ENCODE peak calls at places on chromosomes 2 and 18, in ten cellular contexts. One of them, this sample, is unnamed.

GRCh38 chr18:79275992-79276391 is 119.7 kb upstream of the NFATC1 start:
- DNase-seq in A172: no peak
- DNase-seq in GM13976: peak
- DNase-seq in activated naive CD4-positive, alpha-beta T cell treated with Interleukin-2 at 50 U/mL for 16 hours: no peak
- DNase-seq in occipital lobe: no peak
- DNase-seq in heart right ventricle: no peak
- DNase-seq in smooth muscle cell of the brain vasculature: no peak
- DNase-seq in fibroblast of lung: no peak
- DNase-seq in naive B cell: no peak
- DNase-seq in activated CD4-positive, alpha-beta T cell treated with anti-CD3 and anti-CD28 coated beads, Interleukin-2, amount 50 U/mL, for 1 hour: no peak
- DNase-seq in this sample: no peak

GRCh38 chr2:170350929-170351826 is 173.2 kb downstream of the MYO3B start:
- DNase-seq in A172: no peak
- DNase-seq in GM13976: no peak
- DNase-seq in activated naive CD4-positive, alpha-beta T cell treated with Interleukin-2 at 50 U/mL for 16 hours: no peak
- DNase-seq in occipital lobe: no peak
- DNase-seq in heart right ventricle: no peak
- DNase-seq in smooth muscle cell of the brain vasculature: no peak
- DNase-seq in fibroblast of lung: no peak
- DNase-seq in naive B cell: no peak
- DNase-seq in activated CD4-positive, alpha-beta T cell treated with anti-CD3 and anti-CD28 coated beads, Interleukin-2, amount 50 U/mL, for 1 hour: no peak
- DNase-seq in this sample: no peak

GRCh38 chr2:33073018-33073417 is 126.3 kb downstream of the LTBP1 start:
- DNase-seq in A172: no peak
- DNase-seq in GM13976: no peak
- DNase-seq in activated naive CD4-positive, alpha-beta T cell treated with Interleukin-2 at 50 U/mL for 16 hours: no peak
- DNase-seq in occipital lobe: no peak
- DNase-seq in heart right ventricle: no peak
- DNase-seq in smooth muscle cell of the brain vasculature: no peak
- DNase-seq in fibroblast of lung: peak
- DNase-seq in naive B cell: no peak
- DNase-seq in activated CD4-positive, alpha-beta T cell treated with anti-CD3 and anti-CD28 coated beads, Interleukin-2, amount 50 U/mL, for 1 hour: no peak
- DNase-seq in this sample: no peak

GRCh38 chr2:95359035-95359434 is 43.5 kb upstream of the FAHD2A start:
- DNase-seq in A172: peak
- DNase-seq in GM13976: no peak
- DNase-seq in activated naive CD4-positive, alpha-beta T cell treated with Interleukin-2 at 50 U/mL for 16 hours: no peak
- DNase-seq in occipital lobe: no peak
- DNase-seq in heart right ventricle: no peak
- DNase-seq in smooth muscle cell of the brain vasculature: peak
- DNase-seq in fibroblast of lung: peak
- DNase-seq in naive B cell: no peak
- DNase-seq in activated CD4-positive, alpha-beta T cell treated with anti-CD3 and anti-CD28 coated beads, Interleukin-2, amount 50 U/mL, for 1 hour: no peak
- DNase-seq in this sample: no peak

GRCh38 chr2:189866296-189866695 is 82.0 kb downstream of the PMS1 start:
- DNase-seq in A172: no peak
- DNase-seq in GM13976: no peak
- DNase-seq in activated naive CD4-positive, alpha-beta T cell treated with Interleukin-2 at 50 U/mL for 16 hours: no peak
- DNase-seq in occipital lobe: no peak
- DNase-seq in heart right ventricle: no peak
- DNase-seq in smooth muscle cell of the brain vasculature: no peak
- DNase-seq in fibroblast of lung: peak
- DNase-seq in naive B cell: no peak
- DNase-seq in activated CD4-positive, alpha-beta T cell treated with anti-CD3 and anti-CD28 coated beads, Interleukin-2, amount 50 U/mL, for 1 hour: no peak
- DNase-seq in this sample: no peak

GRCh38 chr2:111030271-111030891 is 90.3 kb upstream of the BCL2L11 start:
- DNase-seq in A172: no peak
- DNase-seq in GM13976: no peak
- DNase-seq in activated naive CD4-positive, alpha-beta T cell treated with Interleukin-2 at 50 U/mL for 16 hours: no peak
- DNase-seq in occipital lobe: no peak
- DNase-seq in heart right ventricle: no peak
- DNase-seq in smooth muscle cell of the brain vasculature: no peak
- DNase-seq in fibroblast of lung: no peak
- DNase-seq in naive B cell: no peak
- DNase-seq in activated CD4-positive, alpha-beta T cell treated with anti-CD3 and anti-CD28 coated beads, Interleukin-2, amount 50 U/mL, for 1 hour: no peak
- DNase-seq in this sample: no peak

GRCh38 chr2:212921061-212921460 is 230.4 kb downstream of the IKZF2 start:
- DNase-seq in A172: no peak
- DNase-seq in GM13976: no peak
- DNase-seq in activated naive CD4-positive, alpha-beta T cell treated with Interleukin-2 at 50 U/mL for 16 hours: no peak
- DNase-seq in occipital lobe: no peak
- DNase-seq in heart right ventricle: no peak
- DNase-seq in smooth muscle cell of the brain vasculature: no peak
- DNase-seq in fibroblast of lung: no peak
- DNase-seq in naive B cell: no peak
- DNase-seq in activated CD4-positive, alpha-beta T cell treated with anti-CD3 and anti-CD28 coated beads, Interleukin-2, amount 50 U/mL, for 1 hour: no peak
- DNase-seq in this sample: no peak

GRCh38 chr18:79756826-79757225 is 40.9 kb upstream of the KCNG2 start:
- DNase-seq in A172: no peak
- DNase-seq in GM13976: no peak
- DNase-seq in activated naive CD4-positive, alpha-beta T cell treated with Interleukin-2 at 50 U/mL for 16 hours: no peak
- DNase-seq in occipital lobe: no peak
- DNase-seq in heart right ventricle: no peak
- DNase-seq in smooth muscle cell of the brain vasculature: no peak
- DNase-seq in fibroblast of lung: no peak
- DNase-seq in naive B cell: no peak
- DNase-seq in activated CD4-positive, alpha-beta T cell treated with anti-CD3 and anti-CD28 coated beads, Interleukin-2, amount 50 U/mL, for 1 hour: no peak
- DNase-seq in this sample: no peak

GRCh38 chr18:3952031-3952430 is 502.1 kb downstream of the TGIF1 start:
- DNase-seq in A172: no peak
- DNase-seq in GM13976: no peak
- DNase-seq in activated naive CD4-positive, alpha-beta T cell treated with Interleukin-2 at 50 U/mL for 16 hours: no peak
- DNase-seq in occipital lobe: no peak
- DNase-seq in heart right ventricle: no peak
- DNase-seq in smooth muscle cell of the brain vasculature: no peak
- DNase-seq in fibroblast of lung: no peak
- DNase-seq in naive B cell: no peak
- DNase-seq in activated CD4-positive, alpha-beta T cell treated with anti-CD3 and anti-CD28 coated beads, Interleukin-2, amount 50 U/mL, for 1 hour: no peak
- DNase-seq in this sample: no peak

GRCh38 chr2:105521176-105521575 is 122.3 kb upstream of the FHL2 start:
- DNase-seq in A172: peak
- DNase-seq in GM13976: peak
- DNase-seq in activated naive CD4-positive, alpha-beta T cell treated with Interleukin-2 at 50 U/mL for 16 hours: no peak
- DNase-seq in occipital lobe: no peak
- DNase-seq in heart right ventricle: no peak
- DNase-seq in smooth muscle cell of the brain vasculature: no peak
- DNase-seq in fibroblast of lung: no peak
- DNase-seq in naive B cell: no peak
- DNase-seq in activated CD4-positive, alpha-beta T cell treated with anti-CD3 and anti-CD28 coated beads, Interleukin-2, amount 50 U/mL, for 1 hour: no peak
- DNase-seq in this sample: no peak

GRCh38 chr2:64394174-64394573 is 59.8 kb upstream of the LGALSL start:
- DNase-seq in A172: no peak
- DNase-seq in GM13976: no peak
- DNase-seq in activated naive CD4-positive, alpha-beta T cell treated with Interleukin-2 at 50 U/mL for 16 hours: no peak
- DNase-seq in occipital lobe: no peak
- DNase-seq in heart right ventricle: no peak
- DNase-seq in smooth muscle cell of the brain vasculature: no peak
- DNase-seq in fibroblast of lung: no peak
- DNase-seq in naive B cell: no peak
- DNase-seq in activated CD4-positive, alpha-beta T cell treated with anti-CD3 and anti-CD28 coated beads, Interleukin-2, amount 50 U/mL, for 1 hour: no peak
- DNase-seq in this sample: no peak

GRCh38 chr18:23259701-23260661 is 124.7 kb downstream of the CABLES1 start:
- DNase-seq in A172: peak
- DNase-seq in GM13976: peak
- DNase-seq in activated naive CD4-positive, alpha-beta T cell treated with Interleukin-2 at 50 U/mL for 16 hours: no peak
- DNase-seq in occipital lobe: no peak
- DNase-seq in heart right ventricle: peak
- DNase-seq in smooth muscle cell of the brain vasculature: no peak
- DNase-seq in fibroblast of lung: peak
- DNase-seq in naive B cell: peak
- DNase-seq in activated CD4-positive, alpha-beta T cell treated with anti-CD3 and anti-CD28 coated beads, Interleukin-2, amount 50 U/mL, for 1 hour: no peak
- DNase-seq in this sample: no peak

GRCh38 chr2:204255469-204255868 is 289.8 kb upstream of the PARD3B start:
- DNase-seq in A172: no peak
- DNase-seq in GM13976: no peak
- DNase-seq in activated naive CD4-positive, alpha-beta T cell treated with Interleukin-2 at 50 U/mL for 16 hours: no peak
- DNase-seq in occipital lobe: no peak
- DNase-seq in heart right ventricle: no peak
- DNase-seq in smooth muscle cell of the brain vasculature: no peak
- DNase-seq in fibroblast of lung: no peak
- DNase-seq in naive B cell: no peak
- DNase-seq in activated CD4-positive, alpha-beta T cell treated with anti-CD3 and anti-CD28 coated beads, Interleukin-2, amount 50 U/mL, for 1 hour: no peak
- DNase-seq in this sample: no peak

GRCh38 chr2:178068823-178069454 is 3.6 kb downstream of the PDE11A start:
- DNase-seq in A172: no peak
- DNase-seq in GM13976: no peak
- DNase-seq in activated naive CD4-positive, alpha-beta T cell treated with Interleukin-2 at 50 U/mL for 16 hours: no peak
- DNase-seq in occipital lobe: no peak
- DNase-seq in heart right ventricle: no peak
- DNase-seq in smooth muscle cell of the brain vasculature: no peak
- DNase-seq in fibroblast of lung: no peak
- DNase-seq in naive B cell: no peak
- DNase-seq in activated CD4-positive, alpha-beta T cell treated with anti-CD3 and anti-CD28 coated beads, Interleukin-2, amount 50 U/mL, for 1 hour: no peak
- DNase-seq in this sample: no peak

GRCh38 chr2:238571626-238572372 is 145.1 kb downstream of the ASB1 start:
- DNase-seq in A172: no peak
- DNase-seq in GM13976: no peak
- DNase-seq in activated naive CD4-positive, alpha-beta T cell treated with Interleukin-2 at 50 U/mL for 16 hours: no peak
- DNase-seq in occipital lobe: no peak
- DNase-seq in heart right ventricle: no peak
- DNase-seq in smooth muscle cell of the brain vasculature: no peak
- DNase-seq in fibroblast of lung: no peak
- DNase-seq in naive B cell: no peak
- DNase-seq in activated CD4-positive, alpha-beta T cell treated with anti-CD3 and anti-CD28 coated beads, Interleukin-2, amount 50 U/mL, for 1 hour: no peak
- DNase-seq in this sample: no peak

GRCh38 chr2:222861411-222862067 is 703 bp downstream of the ACSL3 start:
- DNase-seq in A172: no peak
- DNase-seq in GM13976: peak
- DNase-seq in activated naive CD4-positive, alpha-beta T cell treated with Interleukin-2 at 50 U/mL for 16 hours: peak
- DNase-seq in occipital lobe: peak
- DNase-seq in heart right ventricle: peak
- DNase-seq in smooth muscle cell of the brain vasculature: no peak
- DNase-seq in fibroblast of lung: peak
- DNase-seq in naive B cell: no peak
- DNase-seq in activated CD4-positive, alpha-beta T cell treated with anti-CD3 and anti-CD28 coated beads, Interleukin-2, amount 50 U/mL, for 1 hour: peak
- DNase-seq in this sample: peak

GRCh38 chr2:30417253-30417652 is 29.8 kb upstream of the LCLAT1 start:
- DNase-seq in A172: no peak
- DNase-seq in GM13976: no peak
- DNase-seq in activated naive CD4-positive, alpha-beta T cell treated with Interleukin-2 at 50 U/mL for 16 hours: no peak
- DNase-seq in occipital lobe: no peak
- DNase-seq in heart right ventricle: no peak
- DNase-seq in smooth muscle cell of the brain vasculature: no peak
- DNase-seq in fibroblast of lung: no peak
- DNase-seq in naive B cell: no peak
- DNase-seq in activated CD4-positive, alpha-beta T cell treated with anti-CD3 and anti-CD28 coated beads, Interleukin-2, amount 50 U/mL, for 1 hour: no peak
- DNase-seq in this sample: no peak

GRCh38 chr2:67982956-67983355 is 79.8 kb downstream of the C1D start:
- DNase-seq in A172: no peak
- DNase-seq in GM13976: no peak
- DNase-seq in activated naive CD4-positive, alpha-beta T cell treated with Interleukin-2 at 50 U/mL for 16 hours: no peak
- DNase-seq in occipital lobe: no peak
- DNase-seq in heart right ventricle: no peak
- DNase-seq in smooth muscle cell of the brain vasculature: peak
- DNase-seq in fibroblast of lung: no peak
- DNase-seq in naive B cell: no peak
- DNase-seq in activated CD4-positive, alpha-beta T cell treated with anti-CD3 and anti-CD28 coated beads, Interleukin-2, amount 50 U/mL, for 1 hour: no peak
- DNase-seq in this sample: no peak

GRCh38 chr2:210162466-210163124 is 8.6 kb downstream of the KANSL1L start:
- DNase-seq in A172: no peak
- DNase-seq in GM13976: no peak
- DNase-seq in activated naive CD4-positive, alpha-beta T cell treated with Interleukin-2 at 50 U/mL for 16 hours: no peak
- DNase-seq in occipital lobe: no peak
- DNase-seq in heart right ventricle: no peak
- DNase-seq in smooth muscle cell of the brain vasculature: no peak
- DNase-seq in fibroblast of lung: no peak
- DNase-seq in naive B cell: no peak
- DNase-seq in activated CD4-positive, alpha-beta T cell treated with anti-CD3 and anti-CD28 coated beads, Interleukin-2, amount 50 U/mL, for 1 hour: no peak
- DNase-seq in this sample: no peak

GRCh38 chr2:181743723-181744031 is 63.4 kb upstream of the NEUROD1 start:
- DNase-seq in A172: no peak
- DNase-seq in GM13976: no peak
- DNase-seq in activated naive CD4-positive, alpha-beta T cell treated with Interleukin-2 at 50 U/mL for 16 hours: no peak
- DNase-seq in occipital lobe: no peak
- DNase-seq in heart right ventricle: no peak
- DNase-seq in smooth muscle cell of the brain vasculature: no peak
- DNase-seq in fibroblast of lung: no peak
- DNase-seq in naive B cell: no peak
- DNase-seq in activated CD4-positive, alpha-beta T cell treated with anti-CD3 and anti-CD28 coated beads, Interleukin-2, amount 50 U/mL, for 1 hour: no peak
- DNase-seq in this sample: no peak

GRCh38 chr2:190136259-190136658 is 73.7 kb upstream of the MSTN start:
- DNase-seq in A172: no peak
- DNase-seq in GM13976: no peak
- DNase-seq in activated naive CD4-positive, alpha-beta T cell treated with Interleukin-2 at 50 U/mL for 16 hours: no peak
- DNase-seq in occipital lobe: no peak
- DNase-seq in heart right ventricle: no peak
- DNase-seq in smooth muscle cell of the brain vasculature: no peak
- DNase-seq in fibroblast of lung: no peak
- DNase-seq in naive B cell: no peak
- DNase-seq in activated CD4-positive, alpha-beta T cell treated with anti-CD3 and anti-CD28 coated beads, Interleukin-2, amount 50 U/mL, for 1 hour: no peak
- DNase-seq in this sample: no peak

GRCh38 chr2:125405816-125406215 is 1250.1 kb upstream of the GYPC start:
- DNase-seq in A172: peak
- DNase-seq in GM13976: no peak
- DNase-seq in activated naive CD4-positive, alpha-beta T cell treated with Interleukin-2 at 50 U/mL for 16 hours: no peak
- DNase-seq in occipital lobe: no peak
- DNase-seq in heart right ventricle: no peak
- DNase-seq in smooth muscle cell of the brain vasculature: peak
- DNase-seq in fibroblast of lung: peak
- DNase-seq in naive B cell: no peak
- DNase-seq in activated CD4-positive, alpha-beta T cell treated with anti-CD3 and anti-CD28 coated beads, Interleukin-2, amount 50 U/mL, for 1 hour: no peak
- DNase-seq in this sample: no peak

GRCh38 chr2:219596954-219597551 is 604 bp upstream of the STK11IP start:
- DNase-seq in A172: peak
- DNase-seq in GM13976: no peak
- DNase-seq in activated naive CD4-positive, alpha-beta T cell treated with Interleukin-2 at 50 U/mL for 16 hours: no peak
- DNase-seq in occipital lobe: no peak
- DNase-seq in heart right ventricle: no peak
- DNase-seq in smooth muscle cell of the brain vasculature: no peak
- DNase-seq in fibroblast of lung: peak
- DNase-seq in naive B cell: no peak
- DNase-seq in activated CD4-positive, alpha-beta T cell treated with anti-CD3 and anti-CD28 coated beads, Interleukin-2, amount 50 U/mL, for 1 hour: no peak
- DNase-seq in this sample: no peak

GRCh38 chr2:16179701-16180402 is 239.5 kb downstream of the MYCN start:
- DNase-seq in A172: no peak
- DNase-seq in GM13976: no peak
- DNase-seq in activated naive CD4-positive, alpha-beta T cell treated with Interleukin-2 at 50 U/mL for 16 hours: no peak
- DNase-seq in occipital lobe: no peak
- DNase-seq in heart right ventricle: peak
- DNase-seq in smooth muscle cell of the brain vasculature: no peak
- DNase-seq in fibroblast of lung: no peak
- DNase-seq in naive B cell: no peak
- DNase-seq in activated CD4-positive, alpha-beta T cell treated with anti-CD3 and anti-CD28 coated beads, Interleukin-2, amount 50 U/mL, for 1 hour: no peak
- DNase-seq in this sample: no peak

GRCh38 chr2:217835931-217836881 is 166.6 kb downstream of the TNS1 start:
- DNase-seq in A172: no peak
- DNase-seq in GM13976: no peak
- DNase-seq in activated naive CD4-positive, alpha-beta T cell treated with Interleukin-2 at 50 U/mL for 16 hours: no peak
- DNase-seq in occipital lobe: no peak
- DNase-seq in heart right ventricle: peak
- DNase-seq in smooth muscle cell of the brain vasculature: peak
- DNase-seq in fibroblast of lung: peak
- DNase-seq in naive B cell: no peak
- DNase-seq in activated CD4-positive, alpha-beta T cell treated with anti-CD3 and anti-CD28 coated beads, Interleukin-2, amount 50 U/mL, for 1 hour: no peak
- DNase-seq in this sample: no peak

GRCh38 chr2:165572155-165572554 is 102.7 kb downstream of the CSRNP3 start:
- DNase-seq in A172: no peak
- DNase-seq in GM13976: no peak
- DNase-seq in activated naive CD4-positive, alpha-beta T cell treated with Interleukin-2 at 50 U/mL for 16 hours: no peak
- DNase-seq in occipital lobe: peak
- DNase-seq in heart right ventricle: no peak
- DNase-seq in smooth muscle cell of the brain vasculature: no peak
- DNase-seq in fibroblast of lung: peak
- DNase-seq in naive B cell: no peak
- DNase-seq in activated CD4-positive, alpha-beta T cell treated with anti-CD3 and anti-CD28 coated beads, Interleukin-2, amount 50 U/mL, for 1 hour: no peak
- DNase-seq in this sample: no peak

GRCh38 chr2:66585616-66586015 is 150.7 kb downstream of the MEIS1 start:
- DNase-seq in A172: peak
- DNase-seq in GM13976: no peak
- DNase-seq in activated naive CD4-positive, alpha-beta T cell treated with Interleukin-2 at 50 U/mL for 16 hours: no peak
- DNase-seq in occipital lobe: no peak
- DNase-seq in heart right ventricle: no peak
- DNase-seq in smooth muscle cell of the brain vasculature: no peak
- DNase-seq in fibroblast of lung: no peak
- DNase-seq in naive B cell: no peak
- DNase-seq in activated CD4-positive, alpha-beta T cell treated with anti-CD3 and anti-CD28 coated beads, Interleukin-2, amount 50 U/mL, for 1 hour: no peak
- DNase-seq in this sample: no peak

GRCh38 chr2:43000242-43001054 is 208.1 kb upstream of the HAAO start:
- DNase-seq in A172: no peak
- DNase-seq in GM13976: peak
- DNase-seq in activated naive CD4-positive, alpha-beta T cell treated with Interleukin-2 at 50 U/mL for 16 hours: no peak
- DNase-seq in occipital lobe: peak
- DNase-seq in heart right ventricle: no peak
- DNase-seq in smooth muscle cell of the brain vasculature: no peak
- DNase-seq in fibroblast of lung: no peak
- DNase-seq in naive B cell: no peak
- DNase-seq in activated CD4-positive, alpha-beta T cell treated with anti-CD3 and anti-CD28 coated beads, Interleukin-2, amount 50 U/mL, for 1 hour: no peak
- DNase-seq in this sample: peak

This sample was measured in caudate nucleus.